ENCODE peak calls at places on chromosomes 5 and 9, in six cellular contexts. O, E, W, A, U and T are unnamed samples.

GRCh38 chr9:88725300-88726024 is 190.5 kb downstream of the NXNL2 start:
- DNase-seq in U (no peak), O (no peak), E (no peak), W (no peak), A (no peak), T (no peak)

GRCh38 chr9:125240649-125240999 is 519 bp downstream of the HSPA5 start:
- DNase-seq in U (no peak), A (peak), O (no peak), W (peak), E (no peak), T (peak)

GRCh38 chr5:179268399-179268952 is 76.8 kb downstream of the ADAMTS2 start:
- DNase-seq in W (peak), U (no peak), E (no peak), O (no peak), A (no peak), T (no peak)

GRCh38 chr5:1431896-1432295 is 13.3 kb downstream of the SLC6A3 start:
- DNase-seq in O (no peak), U (no peak), A (no peak), E (no peak), W (no peak), T (peak)

GRCh38 chr9:92369075-92369474 is 35.3 kb downstream of the OGN start:
- DNase-seq in W (no peak), A (no peak), O (no peak), E (no peak), U (no peak), T (no peak)

GRCh38 chr9:114258866-114259799 is 63.8 kb upstream of the ORM1 start:
- DNase-seq in O (no peak), W (no peak), U (no peak), A (no peak), E (no peak), T (no peak)

GRCh38 chr5:76371955-76372319 is 31.1 kb upstream of the IQGAP2 start:
- DNase-seq in O (no peak), A (no peak), U (no peak), E (no peak), W (peak), T (no peak)

GRCh38 chr9:3125602-3126392 is 281.9 kb upstream of the PUM3 start:
- DNase-seq in A (no peak), O (no peak), U (no peak), W (no peak), E (no peak), T (no peak)

GRCh38 chr5:79330071-79330470 is 94.1 kb downstream of the JMY start:
- DNase-seq in O (no peak), A (no peak), U (no peak), E (no peak), W (peak), T (no peak)

GRCh38 chr5:124986667-124987066 is 240.2 kb upstream of the ZNF608 start:
- DNase-seq in U (no peak), E (no peak), W (no peak), O (no peak), A (no peak), T (no peak)

GRCh38 chr5:132747064-132747692 is at the start of gene CCNI2:
- DNase-seq in O (peak), W (no peak), E (no peak), A (no peak), U (no peak), T (peak)
- TF ChIP-seq TAF1 in O (no peak), W (no peak), E (no peak), A (no peak), U (no peak), T (no peak)

GRCh38 chr5:112860929-112861637 is at the start of gene SRP19:
- DNase-seq in U (peak), O (peak), E (peak), A (peak), W (peak), T (peak)
- TF ChIP-seq POLR2A in U (peak), O (peak), E (peak), A (peak), W (peak), T (peak)

GRCh38 chr9:6006968-6007769 is 8.3 kb downstream of the RANBP6 start:
- DNase-seq in U (peak), A (peak), W (peak), O (peak), E (peak), T (peak)
- TF ChIP-seq POLR2AphosphoS5 in U (no peak), A (no peak), W (no peak), O (no peak), E (no peak), T (no peak)

DNA sequence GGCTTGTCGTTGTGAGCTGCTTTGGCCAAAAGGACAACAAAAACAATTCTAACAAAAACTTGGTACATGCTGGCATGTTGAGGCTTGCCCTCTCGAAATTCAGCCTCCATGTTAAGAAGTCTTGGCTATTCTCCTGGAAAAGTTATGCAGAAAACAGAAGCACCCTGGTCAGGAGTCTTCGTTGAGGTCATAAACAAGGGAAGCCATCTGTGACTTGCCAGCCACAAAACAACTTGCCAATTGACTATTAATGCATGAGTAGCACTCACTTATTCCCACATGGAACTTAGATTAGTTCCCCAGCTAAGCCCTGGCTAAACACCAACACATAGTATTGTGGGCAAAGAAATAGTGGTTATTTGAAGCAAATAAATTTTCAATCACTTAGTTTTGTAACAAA is 521.0 kb upstream of the CHD1 start:
- DNase-seq in A (no peak), E (no peak), W (no peak), U (no peak), O (no peak), T (no peak)
- TF ChIP-seq TAF1 in A (no peak), E (no peak), W (no peak), U (no peak), O (no peak), T (no peak)

GRCh38 chr9:95509851-95510529 is 6.8 kb downstream of the PTCH1 start:
- DNase-seq in A (no peak), U (no peak), O (no peak), E (no peak), W (no peak), T (no peak)

GRCh38 chr9:95510610-95511231 is 6.0 kb downstream of the PTCH1 start:
- DNase-seq in W (peak), E (peak), U (peak), A (peak), O (peak), T (peak)

GRCh38 chr9:95512751-95513120 is 4.0 kb downstream of the PTCH1 start:
- DNase-seq in E (no peak), U (no peak), A (no peak), W (no peak), O (no peak), T (no peak)

GRCh38 chr9:95511952-95512750 is 4.6 kb downstream of the PTCH1 start:
- DNase-seq in A (no peak), U (no peak), O (no peak), W (no peak), E (peak), T (no peak)

GRCh38 chr9:95511232-95511951 is 5.4 kb downstream of the PTCH1 start:
- DNase-seq in O (no peak), E (no peak), U (no peak), W (peak), A (no peak), T (no peak)
- TF ChIP-seq POLR2A in O (no peak), E (no peak), U (no peak), W (no peak), A (peak), T (no peak)

GRCh38 chr9:35808433-35808832 is 3.6 kb downstream of the SPAG8 start:
- DNase-seq in E (no peak), U (no peak), O (no peak), A (no peak), W (no peak), T (no peak)

GRCh38 chr9:35812025-35812602 is at the start of gene SPAG8:
- DNase-seq in A (peak), W (peak), E (peak), O (peak), U (peak), T (peak)

GRCh38 chr9:35814106-35814840 is 569 bp downstream of the HINT2 start:
- DNase-seq in E (no peak), A (no peak), U (no peak), W (peak), O (no peak), T (peak)

GRCh38 chr9:35813434-35814105 is 1.3 kb downstream of the HINT2 start:
- DNase-seq in E (no peak), U (no peak), O (no peak), W (peak), A (peak), T (no peak)

GRCh38 chr9:35811364-35812024 is 568 bp downstream of the SPAG8 start:
- DNase-seq in E (no peak), W (no peak), O (no peak), U (no peak), A (no peak), T (no peak)
- TF ChIP-seq POLR2AphosphoS5 in E (no peak), W (no peak), O (no peak), U (no peak), A (no peak), T (no peak)

GRCh38 chr9:6090272-6090671 is 74.8 kb upstream of the RANBP6 start:
- DNase-seq in W (no peak), E (no peak), O (no peak), A (no peak), U (no peak), T (no peak)

GRCh38 chr9:6086006-6086655 is 70.7 kb upstream of the RANBP6 start:
- DNase-seq in O (no peak), W (no peak), U (no peak), E (no peak), A (no peak), T (no peak)

DNA sequence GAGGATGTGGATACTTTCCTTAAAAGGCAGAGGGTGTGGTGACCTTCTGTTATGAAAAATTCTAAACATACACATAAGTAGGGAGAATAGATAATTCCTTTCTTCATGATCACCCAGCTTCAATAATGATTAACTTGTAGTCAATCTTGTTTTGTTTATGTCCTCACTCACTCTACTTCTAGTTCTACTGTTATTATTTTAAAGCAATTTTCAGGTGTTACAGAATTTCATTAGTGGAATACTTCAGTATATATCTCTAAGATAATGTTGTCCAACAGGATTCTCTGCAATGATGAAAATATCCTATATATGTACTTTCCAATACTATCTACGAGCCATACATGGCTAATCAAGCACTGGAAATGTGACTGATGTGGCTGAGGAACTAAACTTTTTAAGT is 75.4 kb upstream of the RANBP6 start:
- DNase-seq in U (no peak), O (no peak), E (no peak), W (no peak), A (no peak), T (no peak)
- TF ChIP-seq TAF1 in U (no peak), O (no peak), E (no peak), W (no peak), A (no peak), T (no peak)

GRCh38 chr9:136614372-136614922 is 48.3 kb upstream of the EGFL7 start:
- DNase-seq in W (no peak), E (no peak), O (no peak), U (no peak), A (peak), T (no peak)
- TF ChIP-seq POLR2A in W (no peak), E (no peak), O (no peak), U (no peak), A (no peak), T (no peak)

GRCh38 chr9:115900698-115901097 is 252.9 kb upstream of the PAPPA start:
- DNase-seq in U (no peak), W (no peak), O (no peak), E (no peak), A (no peak), T (no peak)
- TF ChIP-seq POLR2AphosphoS5 in U (no peak), W (no peak), O (no peak), E (no peak), A (no peak), T (no peak)